ENCODE peak calls at places on chromosomes 6 and 20, in eight cellular contexts. F is T1000, R is amniotic stem cell, P is T-helper 2 cell, V is esophagus squamous epithelium, J is GM03348, W is psoas muscle, Z is stromal cell of bone marrow. G is an unnamed sample.

GRCh38 chr6:135008072-135008940 is 46.3 kb downstream of the HBS1L start:
- DNase-seq in F (no peak), R (no peak), P (no peak), V (no peak), J (no peak), W (no peak), Z (no peak), G (no peak)

GRCh38 chr6:52526634-52527033 is 50.2 kb downstream of the TRAM2 start:
- DNase-seq in F (no peak), R (no peak), P (no peak), V (no peak), J (no peak), W (no peak), Z (no peak), G (no peak)

GRCh38 chr6:169324086-169324485 is 70.4 kb upstream of the THBS2 start:
- DNase-seq in F (no peak), R (no peak), P (no peak), V (no peak), J (no peak), W (no peak), Z (no peak), G (no peak)

GRCh38 chr6:6856538-6857523 is 250.9 kb upstream of the RREB1 start:
- DNase-seq in F (no peak), R (no peak), P (no peak), V (peak), J (peak), W (peak), Z (peak), G (peak)

GRCh38 chr20:31954500-31954899 is 2.7 kb upstream of the PDRG1 start:
- DNase-seq in F (no peak), R (no peak), P (no peak), V (no peak), J (no peak), W (no peak), Z (no peak), G (no peak)

GRCh38 chr6:143761103-143761502 is 82.0 kb upstream of the LTV1 start:
- DNase-seq in F (no peak), R (no peak), P (no peak), V (no peak), J (no peak), W (no peak), Z (no peak), G (no peak)

GRCh38 chr6:120354452-120355098 is 979.7 kb downstream of the TBC1D32 start:
- DNase-seq in F (no peak), R (no peak), P (no peak), V (no peak), J (no peak), W (no peak), Z (no peak), G (no peak)

GRCh38 chr6:44133003-44133931 is 5.9 kb downstream of the TMEM63B start:
- DNase-seq in F (peak), R (peak), P (no peak), V (no peak), J (peak), W (peak), Z (no peak), G (peak)

GRCh38 chr6:27161115-27161514 is 86.4 kb upstream of the PRSS16 start:
- DNase-seq in F (no peak), R (no peak), P (no peak), V (no peak), J (no peak), W (no peak), Z (no peak), G (no peak)

G was measured in mucosa of descending colon.